ENCODE peak calls at places on chromosomes 6 and 20, in seven cellular contexts. B, X, T, Q, I, N and A are unnamed samples.
A peak's percentile ranks its signal among the peaks of the same experiment; 100 is the strongest.

GRCh38 chr6:140073456-140073855 is 699.0 kb upstream of the CITED2 start:
- DNase-seq in B (no peak), X (no peak), T (no peak), Q (no peak), I (no peak), N (no peak), A (no peak)

GRCh38 chr20:54292186-54292585 is 84.3 kb downstream of the PFDN4 start:
- DNase-seq in B (no peak), X (no peak), T (no peak), Q (peak; percentile 61), I (no peak), N (no peak), A (no peak)

GRCh38 chr6:125294036-125294435 is 7.7 kb downstream of the HDDC2 start:
- DNase-seq in B (no peak), X (no peak), T (no peak), Q (no peak), I (no peak), N (no peak), A (no peak)

GRCh38 chr20:4090756-4091331 is 75.5 kb upstream of the RNF24 start:
- DNase-seq in B (no peak), X (no peak), T (no peak), Q (peak; percentile 48), I (peak; percentile 21), N (peak; percentile 63), A (no peak)

GRCh38 chr6:113927001-113927400 is 43.9 kb downstream of the HDAC2 start:
- DNase-seq in B (no peak), X (no peak), T (no peak), Q (peak; percentile 28), I (no peak), N (no peak), A (no peak)

GRCh38 chr20:11035211-11035610 is 361.4 kb upstream of the JAG1 start:
- DNase-seq in B (no peak), X (no peak), T (no peak), Q (peak; percentile 13), I (no peak), N (peak; percentile 66), A (no peak)

GRCh38 chr6:153001767-153002612 is 519 bp downstream of the MTRF1L start:
- DNase-seq in B (no peak), X (no peak), T (no peak), Q (peak; percentile 59), I (no peak), N (no peak), A (no peak)

GRCh38 chr20:23445596-23446217 is 6.2 kb downstream of the CSTL1 start:
- DNase-seq in B (no peak), X (no peak), T (peak; percentile 63), Q (no peak), I (no peak), N (no peak), A (no peak)

GRCh38 chr6:113375950-113376846 is 480.9 kb upstream of the MARCKS start:
- DNase-seq in B (no peak), X (no peak), T (no peak), Q (peak; percentile 56), I (no peak), N (no peak), A (no peak)

GRCh38 chr6:139534472-139535115 is 160.1 kb upstream of the CITED2 start:
- DNase-seq in B (no peak), X (no peak), T (no peak), Q (peak; percentile 13), I (no peak), N (no peak), A (no peak)

GRCh38 chr6:152110878-152111820 is 303.7 kb downstream of the ESR1 start:
- DNase-seq in B (no peak), X (no peak), T (no peak), Q (no peak), I (no peak), N (no peak), A (no peak)

GRCh38 chr6:30206152-30206551 is 7.1 kb downstream of the TRIM26 start:
- DNase-seq in B (no peak), X (no peak), T (no peak), Q (no peak), I (no peak), N (no peak), A (no peak)

GRCh38 chr6:73452107-73452461 is at the start of gene CGAS:
- DNase-seq in B (peak; percentile 70), X (peak; percentile 57), T (peak; percentile 28), Q (peak; percentile 60), I (peak; percentile 74), N (peak; percentile 88), A (peak; percentile 17)

GRCh38 chr6:160277144-160277543 is 18.5 kb upstream of the SLC22A2 start:
- DNase-seq in B (no peak), X (no peak), T (no peak), Q (no peak), I (no peak), N (no peak), A (no peak)

GRCh38 chr6:82013561-82014275 is 233.8 kb downstream of the IBTK start:
- DNase-seq in B (no peak), X (peak; percentile 38), T (no peak), Q (peak; percentile 82), I (no peak), N (peak; percentile 70), A (no peak)

GRCh38 chr6:30720738-30721197 is 616 bp downstream of the TUBB start:
- DNase-seq in B (peak; percentile 24), X (peak; percentile 79), T (no peak), Q (peak; percentile 56), I (peak; percentile 65), N (peak; percentile 85), A (no peak)

GRCh38 chr6:147065786-147066185 is 138.4 kb upstream of the STXBP5 start:
- DNase-seq in B (no peak), X (no peak), T (no peak), Q (no peak), I (no peak), N (no peak), A (no peak)

GRCh38 chr20:39880890-39881289 is 808.1 kb downstream of the MAFB start:
- DNase-seq in B (no peak), X (no peak), T (no peak), Q (peak; percentile 5), I (no peak), N (no peak), A (no peak)

GRCh38 chr6:108726726-108727339 is 121.4 kb upstream of the ARMC2 start:
- DNase-seq in B (no peak), X (no peak), T (no peak), Q (no peak), I (no peak), N (peak; percentile 13), A (no peak)

GRCh38 chr6:47034421-47034820 is 7.7 kb downstream of the ADGRF1 start:
- DNase-seq in B (no peak), X (no peak), T (no peak), Q (no peak), I (no peak), N (no peak), A (no peak)

GRCh38 chr20:47818996-47819609 is 33.8 kb upstream of the SULF2 start:
- DNase-seq in B (no peak), X (no peak), T (no peak), Q (no peak), I (no peak), N (no peak), A (no peak)

GRCh38 chr6:11536795-11537194 is 754 bp upstream of the TMEM170B start:
- DNase-seq in B (no peak), X (peak; percentile 21), T (no peak), Q (no peak), I (no peak), N (no peak), A (no peak)

DNA sequence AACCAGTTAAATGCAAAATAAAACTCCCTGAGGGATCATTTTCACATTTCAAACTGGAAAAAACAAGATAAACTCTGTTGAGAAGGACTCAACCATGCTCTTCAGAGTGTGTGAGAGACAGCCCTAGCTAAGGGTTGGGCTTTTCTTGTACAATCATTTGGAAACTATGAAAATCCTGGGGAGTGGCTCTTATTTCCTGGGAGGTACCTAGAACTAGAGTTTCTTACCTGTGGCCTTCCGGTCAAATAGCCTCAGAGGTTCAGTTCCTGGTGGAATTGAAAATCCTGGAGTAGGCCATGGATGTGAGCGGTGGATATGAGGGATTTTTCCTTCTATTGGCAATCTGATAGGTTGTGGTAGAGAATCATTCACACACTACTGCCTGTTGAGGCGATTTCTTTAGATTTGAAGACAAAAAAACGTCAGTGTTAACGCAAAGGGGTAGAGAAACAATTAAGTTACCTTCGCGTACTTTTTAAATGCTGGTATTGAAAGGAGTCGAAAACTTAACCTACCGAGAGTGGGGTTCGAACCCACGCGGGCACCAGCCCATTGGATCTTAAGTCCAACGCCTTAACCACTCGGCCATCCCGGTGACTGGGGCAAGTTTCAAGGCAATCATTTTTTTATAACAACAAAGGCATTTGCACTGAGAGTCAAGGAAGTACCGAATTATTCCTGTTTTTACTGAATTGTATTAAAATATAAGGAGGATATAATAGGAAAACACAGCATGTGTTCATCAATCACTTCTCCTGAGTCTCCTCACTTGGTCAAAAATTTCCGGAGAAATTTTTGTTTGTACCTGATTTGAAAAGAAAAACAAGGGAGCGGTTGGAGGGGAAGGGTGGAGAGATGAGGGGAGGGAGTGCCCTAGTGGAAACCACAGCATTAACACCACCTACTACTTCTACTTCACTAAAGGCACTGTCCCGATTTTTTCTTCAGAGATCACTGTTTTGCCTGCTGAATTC is 191.3 kb downstream of the OR2B2 start:
- DNase-seq in B (no peak), X (no peak), T (no peak), Q (peak; percentile 29), I (no peak), N (no peak), A (no peak)
- H3K27me3 ChIP-seq in B (peaks cover 6% of the 10 kb centered on the region), X (no peaks in the 10 kb centered on the region), T (no peaks in the 10 kb centered on the region), Q (no peaks in the 10 kb centered on the region), I (no peaks in the 10 kb centered on the region), N (no peaks in the 10 kb centered on the region), A (no peaks in the 10 kb centered on the region)

GRCh38 chr20:44012466-44013226 is 98.0 kb downstream of the TOX2 start:
- DNase-seq in B (no peak), X (no peak), T (no peak), Q (no peak), I (no peak), N (no peak), A (no peak)
- H3K27me3 ChIP-seq in B (no peaks in the 10 kb centered on the region), X (no peaks in the 10 kb centered on the region), T (no peaks in the 10 kb centered on the region), Q (no peaks in the 10 kb centered on the region), I (no peaks in the 10 kb centered on the region), N (no peaks in the 10 kb centered on the region), A (no peaks in the 10 kb centered on the region)

DNA sequence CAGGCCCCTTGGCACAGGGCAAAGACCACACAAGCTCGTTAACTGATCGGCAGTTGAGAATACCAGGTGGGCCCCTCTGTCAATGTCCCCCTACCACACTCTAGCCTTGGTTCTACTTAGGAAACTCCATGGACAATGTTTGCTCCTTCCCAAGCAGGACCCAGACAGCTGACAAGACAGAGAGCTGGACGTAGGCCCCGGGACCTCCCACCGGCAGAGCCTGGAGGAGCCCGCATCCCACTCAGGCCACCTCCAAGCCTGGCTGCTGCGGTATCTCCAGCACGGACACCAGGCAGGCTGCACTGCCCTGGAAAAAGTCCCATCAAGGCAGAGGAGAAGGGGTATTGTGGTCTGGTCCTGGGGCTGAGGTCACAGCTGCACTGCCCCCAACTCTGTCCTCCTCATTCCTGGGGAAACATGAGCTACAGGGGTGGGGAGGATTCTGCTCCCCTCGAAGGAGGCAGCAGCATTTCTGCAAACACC is 6.2 kb upstream of the GRM4 start:
- DNase-seq in B (no peak), X (no peak), T (no peak), Q (no peak), I (no peak), N (peak; percentile 42), A (no peak)
- H3K27me3 ChIP-seq in B (peaks cover 29% of the 10 kb centered on the region), X (no peaks in the 10 kb centered on the region), T (peaks cover 70% of the 10 kb centered on the region), Q (peaks cover 22% of the 10 kb centered on the region), I (peaks cover 5% of the 10 kb centered on the region), N (peaks cover 14% of the 10 kb centered on the region), A (peaks cover 8% of the 10 kb centered on the region)

DNA sequence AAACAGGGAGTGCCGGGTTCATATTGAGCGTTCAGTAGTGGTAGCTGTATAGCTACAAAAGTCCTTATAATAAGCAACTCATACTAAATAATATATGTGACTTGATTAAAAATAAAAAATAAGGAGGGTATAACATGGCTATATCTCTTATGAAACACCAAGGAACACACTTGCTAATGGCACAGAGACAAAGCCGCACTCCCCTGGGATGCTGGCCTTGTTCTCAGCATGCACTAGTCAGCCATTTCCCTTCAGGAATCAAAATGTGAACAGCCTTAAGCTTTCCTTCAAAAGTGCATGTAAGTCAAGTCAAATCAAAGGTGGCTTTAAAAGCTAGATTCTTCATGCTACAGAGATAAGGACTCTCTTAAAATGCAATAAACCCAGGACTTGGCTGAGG is 9.4 kb downstream of the HMGCLL1 start:
- DNase-seq in B (no peak), X (no peak), T (no peak), Q (no peak), I (no peak), N (no peak), A (no peak)
- H3K27me3 ChIP-seq in B (no peaks in the 10 kb centered on the region), X (no peaks in the 10 kb centered on the region), T (no peaks in the 10 kb centered on the region), Q (no peaks in the 10 kb centered on the region), I (no peaks in the 10 kb centered on the region), N (no peaks in the 10 kb centered on the region), A (no peaks in the 10 kb centered on the region)